ENCODE peak calls at places on chromosomes 16 and 17, in nine cellular contexts. One of them, this sample, is unnamed.

GRCh38 chr16:80611930-80612327 is 71.1 kb downstream of the DYNLRB2 start:
- DNase-seq in stimulated activated CD8-positive, alpha-beta memory T cell treated with anti-CD3 and anti-CD28 coated beads, Interleukin-4, amount 100 ng/mL, for 24 hours: no peak
- DNase-seq in GDM1: no peak
- DNase-seq in LHCN-M2: no peak
- DNase-seq in activated CD4-positive, alpha-beta T cell treated with anti-CD3 and anti-CD28 coated beads, Interleukin-2, amount 10 ng/mL, durations not matched to agents 7 days and 5 days: no peak
- DNase-seq in lower lobe of right lung: no peak
- DNase-seq in substantia nigra: no peak
- DNase-seq in right lobe of liver: no peak
- DNase-seq in stimulated activated CD4-positive, alpha-beta T cell treated with anti-CD3 and anti-CD28 coated beads, Interleukin-2, amount 100 ng/mL, for 24 hours: no peak
- DNase-seq in this sample: no peak

GRCh38 chr17:48128411-48128810 is 20.8 kb downstream of the SNX11 start:
- DNase-seq in GDM1: no peak
- DNase-seq in right lobe of liver: no peak
- DNase-seq in activated CD4-positive, alpha-beta T cell treated with anti-CD3 and anti-CD28 coated beads, Interleukin-2, amount 10 ng/mL, durations not matched to agents 7 days and 5 days: no peak
- DNase-seq in lower lobe of right lung: no peak
- DNase-seq in stimulated activated CD4-positive, alpha-beta T cell treated with anti-CD3 and anti-CD28 coated beads, Interleukin-2, amount 100 ng/mL, for 24 hours: no peak
- DNase-seq in stimulated activated CD8-positive, alpha-beta memory T cell treated with anti-CD3 and anti-CD28 coated beads, Interleukin-4, amount 100 ng/mL, for 24 hours: no peak
- DNase-seq in substantia nigra: no peak
- DNase-seq in LHCN-M2: no peak
- DNase-seq in this sample: no peak

GRCh38 chr17:13086142-13086769 is 68.4 kb upstream of the ELAC2 start:
- DNase-seq in stimulated activated CD8-positive, alpha-beta memory T cell treated with anti-CD3 and anti-CD28 coated beads, Interleukin-4, amount 100 ng/mL, for 24 hours: no peak
- DNase-seq in right lobe of liver: no peak
- DNase-seq in GDM1: no peak
- DNase-seq in activated CD4-positive, alpha-beta T cell treated with anti-CD3 and anti-CD28 coated beads, Interleukin-2, amount 10 ng/mL, durations not matched to agents 7 days and 5 days: no peak
- DNase-seq in lower lobe of right lung: no peak
- DNase-seq in LHCN-M2: no peak
- DNase-seq in stimulated activated CD4-positive, alpha-beta T cell treated with anti-CD3 and anti-CD28 coated beads, Interleukin-2, amount 100 ng/mL, for 24 hours: no peak
- DNase-seq in substantia nigra: no peak
- DNase-seq in this sample: no peak

GRCh38 chr17:49987290-49987585 is 7.8 kb downstream of the DLX3 start:
- DNase-seq in GDM1: no peak
- DNase-seq in substantia nigra: no peak
- DNase-seq in stimulated activated CD4-positive, alpha-beta T cell treated with anti-CD3 and anti-CD28 coated beads, Interleukin-2, amount 100 ng/mL, for 24 hours: no peak
- DNase-seq in stimulated activated CD8-positive, alpha-beta memory T cell treated with anti-CD3 and anti-CD28 coated beads, Interleukin-4, amount 100 ng/mL, for 24 hours: no peak
- DNase-seq in lower lobe of right lung: no peak
- DNase-seq in LHCN-M2: peak
- DNase-seq in right lobe of liver: no peak
- DNase-seq in activated CD4-positive, alpha-beta T cell treated with anti-CD3 and anti-CD28 coated beads, Interleukin-2, amount 10 ng/mL, durations not matched to agents 7 days and 5 days: no peak
- DNase-seq in this sample: no peak

GRCh38 chr16:55372792-55373488 is 48.9 kb downstream of the IRX6 start:
- DNase-seq in substantia nigra: no peak
- DNase-seq in LHCN-M2: no peak
- DNase-seq in stimulated activated CD8-positive, alpha-beta memory T cell treated with anti-CD3 and anti-CD28 coated beads, Interleukin-4, amount 100 ng/mL, for 24 hours: no peak
- DNase-seq in stimulated activated CD4-positive, alpha-beta T cell treated with anti-CD3 and anti-CD28 coated beads, Interleukin-2, amount 100 ng/mL, for 24 hours: no peak
- DNase-seq in right lobe of liver: no peak
- DNase-seq in activated CD4-positive, alpha-beta T cell treated with anti-CD3 and anti-CD28 coated beads, Interleukin-2, amount 10 ng/mL, durations not matched to agents 7 days and 5 days: no peak
- DNase-seq in GDM1: no peak
- DNase-seq in lower lobe of right lung: no peak
- DNase-seq in this sample: no peak

GRCh38 chr16:15502041-15502725 is 67.8 kb downstream of the BMERB1 start:
- DNase-seq in activated CD4-positive, alpha-beta T cell treated with anti-CD3 and anti-CD28 coated beads, Interleukin-2, amount 10 ng/mL, durations not matched to agents 7 days and 5 days: no peak
- DNase-seq in stimulated activated CD8-positive, alpha-beta memory T cell treated with anti-CD3 and anti-CD28 coated beads, Interleukin-4, amount 100 ng/mL, for 24 hours: no peak
- DNase-seq in stimulated activated CD4-positive, alpha-beta T cell treated with anti-CD3 and anti-CD28 coated beads, Interleukin-2, amount 100 ng/mL, for 24 hours: no peak
- DNase-seq in right lobe of liver: no peak
- DNase-seq in GDM1: no peak
- DNase-seq in lower lobe of right lung: no peak
- DNase-seq in substantia nigra: no peak
- DNase-seq in LHCN-M2: peak
- DNase-seq in this sample: no peak

GRCh38 chr16:83928341-83929055 is 24.5 kb upstream of the OSGIN1 start:
- DNase-seq in stimulated activated CD4-positive, alpha-beta T cell treated with anti-CD3 and anti-CD28 coated beads, Interleukin-2, amount 100 ng/mL, for 24 hours: no peak
- DNase-seq in right lobe of liver: no peak
- DNase-seq in GDM1: no peak
- DNase-seq in lower lobe of right lung: no peak
- DNase-seq in LHCN-M2: peak
- DNase-seq in stimulated activated CD8-positive, alpha-beta memory T cell treated with anti-CD3 and anti-CD28 coated beads, Interleukin-4, amount 100 ng/mL, for 24 hours: no peak
- DNase-seq in substantia nigra: no peak
- DNase-seq in activated CD4-positive, alpha-beta T cell treated with anti-CD3 and anti-CD28 coated beads, Interleukin-2, amount 10 ng/mL, durations not matched to agents 7 days and 5 days: no peak
- DNase-seq in this sample: no peak

GRCh38 chr16:81273223-81273940 is 34.9 kb downstream of the BCO1 start:
- DNase-seq in stimulated activated CD8-positive, alpha-beta memory T cell treated with anti-CD3 and anti-CD28 coated beads, Interleukin-4, amount 100 ng/mL, for 24 hours: no peak
- DNase-seq in stimulated activated CD4-positive, alpha-beta T cell treated with anti-CD3 and anti-CD28 coated beads, Interleukin-2, amount 100 ng/mL, for 24 hours: no peak
- DNase-seq in substantia nigra: peak
- DNase-seq in GDM1: no peak
- DNase-seq in lower lobe of right lung: no peak
- DNase-seq in LHCN-M2: no peak
- DNase-seq in activated CD4-positive, alpha-beta T cell treated with anti-CD3 and anti-CD28 coated beads, Interleukin-2, amount 10 ng/mL, durations not matched to agents 7 days and 5 days: no peak
- DNase-seq in right lobe of liver: no peak
- DNase-seq in this sample: no peak

GRCh38 chr17:76997981-76998531 is 129.9 kb downstream of the MGAT5B start:
- DNase-seq in substantia nigra: no peak
- DNase-seq in right lobe of liver: no peak
- DNase-seq in lower lobe of right lung: no peak
- DNase-seq in activated CD4-positive, alpha-beta T cell treated with anti-CD3 and anti-CD28 coated beads, Interleukin-2, amount 10 ng/mL, durations not matched to agents 7 days and 5 days: peak
- DNase-seq in LHCN-M2: no peak
- DNase-seq in stimulated activated CD4-positive, alpha-beta T cell treated with anti-CD3 and anti-CD28 coated beads, Interleukin-2, amount 100 ng/mL, for 24 hours: peak
- DNase-seq in GDM1: peak
- DNase-seq in stimulated activated CD8-positive, alpha-beta memory T cell treated with anti-CD3 and anti-CD28 coated beads, Interleukin-4, amount 100 ng/mL, for 24 hours: no peak
- DNase-seq in this sample: peak

GRCh38 chr16:30395155-30395991 is at the start of gene ZNF48:
- DNase-seq in stimulated activated CD8-positive, alpha-beta memory T cell treated with anti-CD3 and anti-CD28 coated beads, Interleukin-4, amount 100 ng/mL, for 24 hours: peak
- DNase-seq in substantia nigra: peak
- DNase-seq in activated CD4-positive, alpha-beta T cell treated with anti-CD3 and anti-CD28 coated beads, Interleukin-2, amount 10 ng/mL, durations not matched to agents 7 days and 5 days: peak
- DNase-seq in stimulated activated CD4-positive, alpha-beta T cell treated with anti-CD3 and anti-CD28 coated beads, Interleukin-2, amount 100 ng/mL, for 24 hours: peak
- DNase-seq in GDM1: peak
- DNase-seq in right lobe of liver: peak
- DNase-seq in lower lobe of right lung: peak
- DNase-seq in LHCN-M2: peak
- DNase-seq in this sample: peak

GRCh38 chr17:40530531-40530987 is 29.1 kb upstream of the TNS4 start:
- DNase-seq in LHCN-M2: no peak
- DNase-seq in activated CD4-positive, alpha-beta T cell treated with anti-CD3 and anti-CD28 coated beads, Interleukin-2, amount 10 ng/mL, durations not matched to agents 7 days and 5 days: no peak
- DNase-seq in stimulated activated CD8-positive, alpha-beta memory T cell treated with anti-CD3 and anti-CD28 coated beads, Interleukin-4, amount 100 ng/mL, for 24 hours: no peak
- DNase-seq in stimulated activated CD4-positive, alpha-beta T cell treated with anti-CD3 and anti-CD28 coated beads, Interleukin-2, amount 100 ng/mL, for 24 hours: no peak
- DNase-seq in GDM1: no peak
- DNase-seq in lower lobe of right lung: no peak
- DNase-seq in right lobe of liver: no peak
- DNase-seq in substantia nigra: no peak
- DNase-seq in this sample: no peak

GRCh38 chr17:79552405-79552804 is 58.4 kb downstream of the RBFOX3 start:
- DNase-seq in stimulated activated CD4-positive, alpha-beta T cell treated with anti-CD3 and anti-CD28 coated beads, Interleukin-2, amount 100 ng/mL, for 24 hours: no peak
- DNase-seq in lower lobe of right lung: no peak
- DNase-seq in stimulated activated CD8-positive, alpha-beta memory T cell treated with anti-CD3 and anti-CD28 coated beads, Interleukin-4, amount 100 ng/mL, for 24 hours: no peak
- DNase-seq in LHCN-M2: no peak
- DNase-seq in substantia nigra: no peak
- DNase-seq in activated CD4-positive, alpha-beta T cell treated with anti-CD3 and anti-CD28 coated beads, Interleukin-2, amount 10 ng/mL, durations not matched to agents 7 days and 5 days: no peak
- DNase-seq in GDM1: no peak
- DNase-seq in right lobe of liver: no peak
- DNase-seq in this sample: no peak

GRCh38 chr17:51857052-51857593 is 301.4 kb downstream of the CA10 start:
- DNase-seq in stimulated activated CD8-positive, alpha-beta memory T cell treated with anti-CD3 and anti-CD28 coated beads, Interleukin-4, amount 100 ng/mL, for 24 hours: no peak
- DNase-seq in activated CD4-positive, alpha-beta T cell treated with anti-CD3 and anti-CD28 coated beads, Interleukin-2, amount 10 ng/mL, durations not matched to agents 7 days and 5 days: no peak
- DNase-seq in GDM1: no peak
- DNase-seq in lower lobe of right lung: no peak
- DNase-seq in right lobe of liver: no peak
- DNase-seq in substantia nigra: no peak
- DNase-seq in LHCN-M2: no peak
- DNase-seq in stimulated activated CD4-positive, alpha-beta T cell treated with anti-CD3 and anti-CD28 coated beads, Interleukin-2, amount 100 ng/mL, for 24 hours: no peak
- DNase-seq in this sample: no peak

GRCh38 chr16:88957887-88958577 is 19.0 kb downstream of the CBFA2T3 start:
- DNase-seq in stimulated activated CD4-positive, alpha-beta T cell treated with anti-CD3 and anti-CD28 coated beads, Interleukin-2, amount 100 ng/mL, for 24 hours: no peak
- DNase-seq in substantia nigra: no peak
- DNase-seq in GDM1: peak
- DNase-seq in right lobe of liver: no peak
- DNase-seq in LHCN-M2: no peak
- DNase-seq in activated CD4-positive, alpha-beta T cell treated with anti-CD3 and anti-CD28 coated beads, Interleukin-2, amount 10 ng/mL, durations not matched to agents 7 days and 5 days: peak
- DNase-seq in lower lobe of right lung: peak
- DNase-seq in stimulated activated CD8-positive, alpha-beta memory T cell treated with anti-CD3 and anti-CD28 coated beads, Interleukin-4, amount 100 ng/mL, for 24 hours: no peak
- DNase-seq in this sample: peak

GRCh38 chr16:4611337-4612023 is 3.2 kb downstream of the UBALD1 start:
- DNase-seq in stimulated activated CD8-positive, alpha-beta memory T cell treated with anti-CD3 and anti-CD28 coated beads, Interleukin-4, amount 100 ng/mL, for 24 hours: no peak
- DNase-seq in stimulated activated CD4-positive, alpha-beta T cell treated with anti-CD3 and anti-CD28 coated beads, Interleukin-2, amount 100 ng/mL, for 24 hours: no peak
- DNase-seq in right lobe of liver: no peak
- DNase-seq in activated CD4-positive, alpha-beta T cell treated with anti-CD3 and anti-CD28 coated beads, Interleukin-2, amount 10 ng/mL, durations not matched to agents 7 days and 5 days: no peak
- DNase-seq in lower lobe of right lung: no peak
- DNase-seq in substantia nigra: no peak
- DNase-seq in LHCN-M2: peak
- DNase-seq in GDM1: no peak
- DNase-seq in this sample: no peak

GRCh38 chr17:57874434-57875108 is 24.7 kb upstream of the MRPS23 start:
- DNase-seq in stimulated activated CD8-positive, alpha-beta memory T cell treated with anti-CD3 and anti-CD28 coated beads, Interleukin-4, amount 100 ng/mL, for 24 hours: no peak
- DNase-seq in right lobe of liver: peak
- DNase-seq in stimulated activated CD4-positive, alpha-beta T cell treated with anti-CD3 and anti-CD28 coated beads, Interleukin-2, amount 100 ng/mL, for 24 hours: peak
- DNase-seq in substantia nigra: peak
- DNase-seq in lower lobe of right lung: peak
- DNase-seq in GDM1: peak
- DNase-seq in LHCN-M2: peak
- DNase-seq in activated CD4-positive, alpha-beta T cell treated with anti-CD3 and anti-CD28 coated beads, Interleukin-2, amount 10 ng/mL, durations not matched to agents 7 days and 5 days: no peak
- DNase-seq in this sample: no peak

GRCh38 chr16:88561485-88562369 is 8.5 kb upstream of the ZC3H18 start:
- DNase-seq in GDM1: no peak
- DNase-seq in activated CD4-positive, alpha-beta T cell treated with anti-CD3 and anti-CD28 coated beads, Interleukin-2, amount 10 ng/mL, durations not matched to agents 7 days and 5 days: peak
- DNase-seq in right lobe of liver: no peak
- DNase-seq in substantia nigra: no peak
- DNase-seq in lower lobe of right lung: peak
- DNase-seq in stimulated activated CD4-positive, alpha-beta T cell treated with anti-CD3 and anti-CD28 coated beads, Interleukin-2, amount 100 ng/mL, for 24 hours: peak
- DNase-seq in LHCN-M2: peak
- DNase-seq in stimulated activated CD8-positive, alpha-beta memory T cell treated with anti-CD3 and anti-CD28 coated beads, Interleukin-4, amount 100 ng/mL, for 24 hours: peak
- DNase-seq in this sample: no peak

GRCh38 chr17:78379134-78379497 is 667 bp downstream of the PGS1 start:
- DNase-seq in stimulated activated CD8-positive, alpha-beta memory T cell treated with anti-CD3 and anti-CD28 coated beads, Interleukin-4, amount 100 ng/mL, for 24 hours: no peak
- DNase-seq in stimulated activated CD4-positive, alpha-beta T cell treated with anti-CD3 and anti-CD28 coated beads, Interleukin-2, amount 100 ng/mL, for 24 hours: no peak
- DNase-seq in right lobe of liver: no peak
- DNase-seq in lower lobe of right lung: no peak
- DNase-seq in GDM1: no peak
- DNase-seq in substantia nigra: no peak
- DNase-seq in LHCN-M2: peak
- DNase-seq in activated CD4-positive, alpha-beta T cell treated with anti-CD3 and anti-CD28 coated beads, Interleukin-2, amount 10 ng/mL, durations not matched to agents 7 days and 5 days: no peak
- DNase-seq in this sample: no peak

GRCh38 chr16:29029168-29029994 is 44.5 kb downstream of the LAT start:
- DNase-seq in stimulated activated CD8-positive, alpha-beta memory T cell treated with anti-CD3 and anti-CD28 coated beads, Interleukin-4, amount 100 ng/mL, for 24 hours: peak
- DNase-seq in substantia nigra: no peak
- DNase-seq in activated CD4-positive, alpha-beta T cell treated with anti-CD3 and anti-CD28 coated beads, Interleukin-2, amount 10 ng/mL, durations not matched to agents 7 days and 5 days: peak
- DNase-seq in GDM1: peak
- DNase-seq in LHCN-M2: peak
- DNase-seq in right lobe of liver: no peak
- DNase-seq in stimulated activated CD4-positive, alpha-beta T cell treated with anti-CD3 and anti-CD28 coated beads, Interleukin-2, amount 100 ng/mL, for 24 hours: peak
- DNase-seq in lower lobe of right lung: no peak
- DNase-seq in this sample: peak

GRCh38 chr17:29664743-29665479 is 42.2 kb upstream of the CORO6 start:
- DNase-seq in lower lobe of right lung: no peak
- DNase-seq in LHCN-M2: peak
- DNase-seq in GDM1: no peak
- DNase-seq in substantia nigra: no peak
- DNase-seq in stimulated activated CD8-positive, alpha-beta memory T cell treated with anti-CD3 and anti-CD28 coated beads, Interleukin-4, amount 100 ng/mL, for 24 hours: no peak
- DNase-seq in activated CD4-positive, alpha-beta T cell treated with anti-CD3 and anti-CD28 coated beads, Interleukin-2, amount 10 ng/mL, durations not matched to agents 7 days and 5 days: no peak
- DNase-seq in stimulated activated CD4-positive, alpha-beta T cell treated with anti-CD3 and anti-CD28 coated beads, Interleukin-2, amount 100 ng/mL, for 24 hours: no peak
- DNase-seq in right lobe of liver: no peak
- DNase-seq in this sample: no peak

GRCh38 chr16:87062569-87063442 is 254.4 kb downstream of the C16orf95 start:
- DNase-seq in substantia nigra: no peak
- DNase-seq in GDM1: peak
- DNase-seq in right lobe of liver: no peak
- DNase-seq in lower lobe of right lung: no peak
- DNase-seq in activated CD4-positive, alpha-beta T cell treated with anti-CD3 and anti-CD28 coated beads, Interleukin-2, amount 10 ng/mL, durations not matched to agents 7 days and 5 days: peak
- DNase-seq in stimulated activated CD4-positive, alpha-beta T cell treated with anti-CD3 and anti-CD28 coated beads, Interleukin-2, amount 100 ng/mL, for 24 hours: peak
- DNase-seq in stimulated activated CD8-positive, alpha-beta memory T cell treated with anti-CD3 and anti-CD28 coated beads, Interleukin-4, amount 100 ng/mL, for 24 hours: peak
- DNase-seq in LHCN-M2: peak
- DNase-seq in this sample: peak

GRCh38 chr17:19005442-19005773 is 844 bp upstream of the FAM83G start:
- DNase-seq in stimulated activated CD8-positive, alpha-beta memory T cell treated with anti-CD3 and anti-CD28 coated beads, Interleukin-4, amount 100 ng/mL, for 24 hours: no peak
- DNase-seq in stimulated activated CD4-positive, alpha-beta T cell treated with anti-CD3 and anti-CD28 coated beads, Interleukin-2, amount 100 ng/mL, for 24 hours: no peak
- DNase-seq in lower lobe of right lung: no peak
- DNase-seq in right lobe of liver: no peak
- DNase-seq in substantia nigra: no peak
- DNase-seq in LHCN-M2: no peak
- DNase-seq in GDM1: no peak
- DNase-seq in activated CD4-positive, alpha-beta T cell treated with anti-CD3 and anti-CD28 coated beads, Interleukin-2, amount 10 ng/mL, durations not matched to agents 7 days and 5 days: no peak
- DNase-seq in this sample: no peak

GRCh38 chr17:75652934-75653549 is 13.9 kb downstream of the RECQL5 start:
- DNase-seq in lower lobe of right lung: no peak
- DNase-seq in GDM1: peak
- DNase-seq in stimulated activated CD8-positive, alpha-beta memory T cell treated with anti-CD3 and anti-CD28 coated beads, Interleukin-4, amount 100 ng/mL, for 24 hours: no peak
- DNase-seq in activated CD4-positive, alpha-beta T cell treated with anti-CD3 and anti-CD28 coated beads, Interleukin-2, amount 10 ng/mL, durations not matched to agents 7 days and 5 days: peak
- DNase-seq in right lobe of liver: peak
- DNase-seq in substantia nigra: no peak
- DNase-seq in LHCN-M2: peak
- DNase-seq in stimulated activated CD4-positive, alpha-beta T cell treated with anti-CD3 and anti-CD28 coated beads, Interleukin-2, amount 100 ng/mL, for 24 hours: peak
- DNase-seq in this sample: no peak

GRCh38 chr17:1762906-1763829 is 1.3 kb downstream of the SERPINF1 start:
- DNase-seq in stimulated activated CD4-positive, alpha-beta T cell treated with anti-CD3 and anti-CD28 coated beads, Interleukin-2, amount 100 ng/mL, for 24 hours: no peak
- DNase-seq in LHCN-M2: peak
- DNase-seq in activated CD4-positive, alpha-beta T cell treated with anti-CD3 and anti-CD28 coated beads, Interleukin-2, amount 10 ng/mL, durations not matched to agents 7 days and 5 days: no peak
- DNase-seq in lower lobe of right lung: no peak
- DNase-seq in stimulated activated CD8-positive, alpha-beta memory T cell treated with anti-CD3 and anti-CD28 coated beads, Interleukin-4, amount 100 ng/mL, for 24 hours: no peak
- DNase-seq in substantia nigra: no peak
- DNase-seq in GDM1: no peak
- DNase-seq in right lobe of liver: peak
- DNase-seq in this sample: no peak

GRCh38 chr16:55001931-55002330 is 71.3 kb downstream of the IRX5 start:
- DNase-seq in GDM1: no peak
- DNase-seq in right lobe of liver: no peak
- DNase-seq in LHCN-M2: peak
- DNase-seq in stimulated activated CD4-positive, alpha-beta T cell treated with anti-CD3 and anti-CD28 coated beads, Interleukin-2, amount 100 ng/mL, for 24 hours: no peak
- DNase-seq in activated CD4-positive, alpha-beta T cell treated with anti-CD3 and anti-CD28 coated beads, Interleukin-2, amount 10 ng/mL, durations not matched to agents 7 days and 5 days: no peak
- DNase-seq in lower lobe of right lung: no peak
- DNase-seq in substantia nigra: no peak
- DNase-seq in stimulated activated CD8-positive, alpha-beta memory T cell treated with anti-CD3 and anti-CD28 coated beads, Interleukin-4, amount 100 ng/mL, for 24 hours: no peak
- DNase-seq in this sample: no peak

GRCh38 chr16:86706726-86707125 is 128.4 kb downstream of the FOXL1 start:
- DNase-seq in lower lobe of right lung: no peak
- DNase-seq in LHCN-M2: no peak
- DNase-seq in stimulated activated CD8-positive, alpha-beta memory T cell treated with anti-CD3 and anti-CD28 coated beads, Interleukin-4, amount 100 ng/mL, for 24 hours: no peak
- DNase-seq in GDM1: no peak
- DNase-seq in activated CD4-positive, alpha-beta T cell treated with anti-CD3 and anti-CD28 coated beads, Interleukin-2, amount 10 ng/mL, durations not matched to agents 7 days and 5 days: no peak
- DNase-seq in substantia nigra: no peak
- DNase-seq in stimulated activated CD4-positive, alpha-beta T cell treated with anti-CD3 and anti-CD28 coated beads, Interleukin-2, amount 100 ng/mL, for 24 hours: no peak
- DNase-seq in right lobe of liver: no peak
- DNase-seq in this sample: no peak

GRCh38 chr16:69039333-69039941 is 66.0 kb upstream of the HAS3 start:
- DNase-seq in stimulated activated CD4-positive, alpha-beta T cell treated with anti-CD3 and anti-CD28 coated beads, Interleukin-2, amount 100 ng/mL, for 24 hours: no peak
- DNase-seq in activated CD4-positive, alpha-beta T cell treated with anti-CD3 and anti-CD28 coated beads, Interleukin-2, amount 10 ng/mL, durations not matched to agents 7 days and 5 days: no peak
- DNase-seq in lower lobe of right lung: no peak
- DNase-seq in right lobe of liver: no peak
- DNase-seq in GDM1: no peak
- DNase-seq in substantia nigra: no peak
- DNase-seq in stimulated activated CD8-positive, alpha-beta memory T cell treated with anti-CD3 and anti-CD28 coated beads, Interleukin-4, amount 100 ng/mL, for 24 hours: no peak
- DNase-seq in LHCN-M2: peak
- DNase-seq in this sample: no peak

GRCh38 chr16:79751785-79752184 is 151.2 kb upstream of the MAF start:
- DNase-seq in activated CD4-positive, alpha-beta T cell treated with anti-CD3 and anti-CD28 coated beads, Interleukin-2, amount 10 ng/mL, durations not matched to agents 7 days and 5 days: no peak
- DNase-seq in lower lobe of right lung: no peak
- DNase-seq in substantia nigra: no peak
- DNase-seq in right lobe of liver: no peak
- DNase-seq in stimulated activated CD4-positive, alpha-beta T cell treated with anti-CD3 and anti-CD28 coated beads, Interleukin-2, amount 100 ng/mL, for 24 hours: no peak
- DNase-seq in LHCN-M2: peak
- DNase-seq in GDM1: no peak
- DNase-seq in stimulated activated CD8-positive, alpha-beta memory T cell treated with anti-CD3 and anti-CD28 coated beads, Interleukin-4, amount 100 ng/mL, for 24 hours: no peak
- DNase-seq in this sample: no peak

GRCh38 chr17:58525239-58525638 is 10.8 kb upstream of the MTMR4 start:
- DNase-seq in stimulated activated CD4-positive, alpha-beta T cell treated with anti-CD3 and anti-CD28 coated beads, Interleukin-2, amount 100 ng/mL, for 24 hours: no peak
- DNase-seq in substantia nigra: no peak
- DNase-seq in LHCN-M2: peak
- DNase-seq in lower lobe of right lung: no peak
- DNase-seq in GDM1: no peak
- DNase-seq in stimulated activated CD8-positive, alpha-beta memory T cell treated with anti-CD3 and anti-CD28 coated beads, Interleukin-4, amount 100 ng/mL, for 24 hours: no peak
- DNase-seq in activated CD4-positive, alpha-beta T cell treated with anti-CD3 and anti-CD28 coated beads, Interleukin-2, amount 10 ng/mL, durations not matched to agents 7 days and 5 days: no peak
- DNase-seq in right lobe of liver: no peak
- DNase-seq in this sample: no peak

GRCh38 chr17:78873519-78874340 is 29.3 kb downstream of the CEP295NL start:
- DNase-seq in LHCN-M2: peak
- DNase-seq in right lobe of liver: no peak
- DNase-seq in activated CD4-positive, alpha-beta T cell treated with anti-CD3 and anti-CD28 coated beads, Interleukin-2, amount 10 ng/mL, durations not matched to agents 7 days and 5 days: no peak
- DNase-seq in substantia nigra: peak
- DNase-seq in lower lobe of right lung: no peak
- DNase-seq in stimulated activated CD4-positive, alpha-beta T cell treated with anti-CD3 and anti-CD28 coated beads, Interleukin-2, amount 100 ng/mL, for 24 hours: no peak
- DNase-seq in stimulated activated CD8-positive, alpha-beta memory T cell treated with anti-CD3 and anti-CD28 coated beads, Interleukin-4, amount 100 ng/mL, for 24 hours: no peak
- DNase-seq in GDM1: no peak
- DNase-seq in this sample: no peak

GRCh38 chr16:54212893-54213292 is 73.7 kb downstream of the IRX3 start:
- DNase-seq in lower lobe of right lung: no peak
- DNase-seq in GDM1: no peak
- DNase-seq in stimulated activated CD8-positive, alpha-beta memory T cell treated with anti-CD3 and anti-CD28 coated beads, Interleukin-4, amount 100 ng/mL, for 24 hours: no peak
- DNase-seq in stimulated activated CD4-positive, alpha-beta T cell treated with anti-CD3 and anti-CD28 coated beads, Interleukin-2, amount 100 ng/mL, for 24 hours: no peak
- DNase-seq in activated CD4-positive, alpha-beta T cell treated with anti-CD3 and anti-CD28 coated beads, Interleukin-2, amount 10 ng/mL, durations not matched to agents 7 days and 5 days: no peak
- DNase-seq in LHCN-M2: peak
- DNase-seq in substantia nigra: no peak
- DNase-seq in right lobe of liver: no peak
- DNase-seq in this sample: no peak